ENCODE peak calls at places on chromosomes 7 and 10, in nine cellular contexts. W is PC-3, B is GM23338, D is Panc1, R is tibial artery, H is uterus, F is left lung, T is endodermal cell, V is HepG2. X is an unnamed sample.

GRCh38 chr7:23918856-23919255 is 208.8 kb downstream of the STK31 start:
- DNase-seq in V (no peak), T (peak; percentile 77), F (no peak), D (no peak), H (no peak), W (no peak), B (peak; percentile 33), R (no peak), X (no peak)

GRCh38 chr7:91228927-91229326 is 35.3 kb upstream of the FZD1 start:
- DNase-seq in R (no peak), T (no peak), B (no peak), D (no peak), V (no peak), H (no peak), W (peak; percentile 56), F (no peak), X (no peak)

GRCh38 chr7:231030-231857 is 38.9 kb downstream of the FAM20C start:
- DNase-seq in H (no peak), F (no peak), W (no peak), D (no peak), T (no peak), B (peak; percentile 42), V (no peak), R (no peak), X (no peak)

GRCh38 chr7:140646931-140647647 is 6.5 kb upstream of the DENND2A start:
- DNase-seq in H (peak; percentile 45), R (peak; percentile 20), W (no peak), T (peak; percentile 92), D (no peak), V (peak; percentile 49), B (peak; percentile 90), F (no peak), X (no peak)

GRCh38 chr10:78817361-78817760 is 251.4 kb upstream of the ZMIZ1 start:
- DNase-seq in F (no peak), D (no peak), W (no peak), R (no peak), B (peak; percentile 5), H (peak; percentile 36), T (no peak), V (no peak), X (no peak)

GRCh38 chr10:94216201-94216600 is 146.5 kb downstream of the NOC3L start:
- DNase-seq in V (no peak), R (no peak), H (no peak), B (no peak), F (no peak), T (no peak), D (no peak), W (no peak), X (no peak)

GRCh38 chr7:13282377-13282980 is 595.0 kb downstream of the ARL4A start:
- DNase-seq in B (peak; percentile 32), D (no peak), F (no peak), R (no peak), W (peak; percentile 57), T (no peak), H (no peak), V (no peak), X (no peak)

GRCh38 chr7:143485091-143485490 is 7.4 kb downstream of the TAS2R41 start:
- DNase-seq in B (no peak), V (no peak), H (no peak), W (no peak), T (no peak), F (no peak), R (no peak), D (no peak), X (no peak)

GRCh38 chr10:85623342-85623741 is 743.3 kb downstream of the GRID1 start:
- DNase-seq in D (no peak), V (no peak), F (no peak), T (peak; percentile 28), R (no peak), H (no peak), B (no peak), W (no peak), X (no peak)

GRCh38 chr10:12980713-12981306 is 20.7 kb downstream of the CCDC3 start:
- DNase-seq in R (no peak), B (no peak), W (no peak), T (no peak), V (no peak), F (no peak), D (no peak), H (no peak), X (no peak)

GRCh38 chr10:119761106-119761505 is 35.3 kb downstream of the INPP5F start:
- DNase-seq in T (no peak), H (no peak), B (no peak), R (no peak), W (peak; percentile 72), V (no peak), F (no peak), D (no peak), X (no peak)

GRCh38 chr7:127996253-127997071 is 34.8 kb downstream of the LRRC4 start:
- DNase-seq in V (no peak), D (no peak), H (no peak), B (no peak), R (no peak), T (no peak), W (no peak), F (no peak), X (no peak)

GRCh38 chr7:67825356-67825755 is 828.7 kb downstream of the TYW1 start:
- DNase-seq in H (no peak), R (no peak), W (no peak), F (no peak), T (no peak), V (no peak), D (no peak), B (no peak), X (no peak)

GRCh38 chr7:148397056-148397455 is 193.5 kb upstream of the C7orf33 start:
- DNase-seq in V (no peak), D (no peak), W (no peak), F (no peak), T (no peak), R (no peak), H (no peak), B (peak; percentile 23), X (no peak)

GRCh38 chr7:148397555-148397954 is 193.0 kb upstream of the C7orf33 start:
- DNase-seq in H (no peak), V (no peak), W (no peak), T (no peak), B (no peak), R (no peak), F (no peak), D (no peak), X (no peak)

GRCh38 chr7:148400101-148400500 is 190.5 kb upstream of the C7orf33 start:
- DNase-seq in B (peak; percentile 11), R (no peak), T (no peak), W (no peak), V (no peak), F (no peak), H (no peak), D (no peak), X (no peak)

GRCh38 chr7:148397985-148398384 is 192.6 kb upstream of the C7orf33 start:
- DNase-seq in D (no peak), H (no peak), T (no peak), V (no peak), F (no peak), R (no peak), W (no peak), B (no peak), X (no peak)

GRCh38 chr7:148398844-148399365 is 191.7 kb upstream of the C7orf33 start:
- DNase-seq in W (peak; percentile 10), R (no peak), B (no peak), T (no peak), F (no peak), D (no peak), V (no peak), H (no peak), X (no peak)
- H3K27ac ChIP-seq in W (no peak overlapping the region), R (no peak overlapping the region), B (no peak overlapping the region), T (no peak overlapping the region), F (no peak overlapping the region), D (no peak overlapping the region), V (no peak overlapping the region), H (no peak overlapping the region), X (no peak overlapping the region)

DNA sequence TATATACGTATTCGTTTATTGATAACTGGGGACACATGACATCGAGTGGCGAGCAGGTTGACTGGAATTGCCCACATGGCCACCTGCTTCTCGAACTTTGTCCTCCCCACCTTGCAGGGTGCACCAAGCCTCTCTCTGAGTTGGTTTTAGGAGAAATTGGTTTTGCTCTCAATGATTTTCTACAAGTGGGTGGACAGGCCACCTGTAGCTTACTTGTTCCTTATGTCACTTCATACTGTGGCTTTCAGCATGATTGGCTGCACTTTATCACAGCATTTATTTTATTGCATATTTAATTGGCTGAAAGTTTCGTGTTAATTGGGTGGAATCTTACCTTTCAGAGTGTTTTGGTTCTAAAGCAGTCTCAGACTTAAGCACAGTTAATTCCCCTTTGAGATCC is 215.6 kb upstream of the SHH start:
- DNase-seq in T (peak; percentile 20), W (no peak), B (no peak), R (no peak), F (no peak), D (no peak), V (no peak), H (no peak), X (no peak)
- H3K4me1 ChIP-seq in T (peaks cover 7% of the 10 kb centered on the region), W (no peaks in the 10 kb centered on the region), B (no peaks in the 10 kb centered on the region), R (no peaks in the 10 kb centered on the region), F (no peaks in the 10 kb centered on the region), D (no peaks in the 10 kb centered on the region), V (no peaks in the 10 kb centered on the region), H (no peaks in the 10 kb centered on the region), X (no peaks in the 10 kb centered on the region)

DNA sequence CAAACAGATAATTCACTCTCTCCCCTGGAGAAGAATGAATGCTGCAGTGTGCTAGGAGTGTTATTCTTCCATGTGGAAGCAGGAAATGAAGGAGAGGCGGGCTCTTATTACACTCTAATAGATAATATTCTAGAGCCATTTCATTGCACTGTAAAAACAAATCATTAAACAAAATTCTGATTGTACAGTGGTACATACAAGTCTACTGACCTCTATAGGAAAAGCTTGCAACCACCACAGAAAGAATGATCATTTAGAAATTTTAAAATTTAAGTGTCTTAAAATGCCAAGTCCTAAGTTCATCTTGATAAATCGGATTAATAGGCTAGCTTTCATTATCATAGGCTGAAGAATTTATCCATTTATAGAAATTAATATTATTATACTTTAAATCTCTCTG is 960.3 kb upstream of the LRRN3 start:
- DNase-seq in H (no peak), V (no peak), W (peak; percentile 20), B (no peak), F (no peak), T (no peak), R (no peak), D (no peak), X (no peak)
- TF ChIP-seq CTCF in H (no peak), V (no peak), W (peak; percentile 47), B (no peak), F (no peak), T (peak; percentile 34), R (no peak), D (peak; percentile 9), X (peak; percentile 17)

GRCh38 chr7:42645906-42646305 is 266.0 kb downstream of the C7orf25 start:
- DNase-seq in D (no peak), F (no peak), H (no peak), W (peak; percentile 74), T (no peak), B (no peak), R (no peak), V (no peak), X (no peak)

GRCh38 chr7:42650171-42650570 is 261.7 kb downstream of the C7orf25 start:
- DNase-seq in D (no peak), H (no peak), R (no peak), V (no peak), T (no peak), F (no peak), W (no peak), B (no peak), X (no peak)

DNA sequence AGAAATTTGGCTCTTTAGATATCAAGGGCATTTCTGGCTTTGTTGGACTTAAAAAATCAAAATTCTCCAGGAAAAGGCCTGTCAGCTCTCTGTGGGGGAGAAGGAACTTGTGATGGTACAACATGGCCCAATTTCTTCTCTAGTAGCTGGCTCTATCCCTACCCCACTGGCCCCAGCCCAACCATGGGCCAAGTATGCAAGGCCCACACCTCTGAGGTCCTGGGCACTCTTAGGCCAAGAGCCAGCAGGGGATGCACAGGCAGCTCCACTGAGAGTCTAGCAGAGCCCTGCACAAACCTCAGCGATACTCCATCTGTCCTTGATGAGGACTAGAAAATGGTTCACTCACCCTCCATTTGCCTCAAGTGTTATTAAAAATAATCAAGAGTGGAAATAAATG is 261.2 kb downstream of the C7orf25 start:
- DNase-seq in T (no peak), R (no peak), B (no peak), V (no peak), W (no peak), H (no peak), D (no peak), F (no peak), X (no peak)
- H3K27ac ChIP-seq in T (no peak overlapping the region), R (no peak overlapping the region), B (no peak overlapping the region), V (no peak overlapping the region), W (no peak overlapping the region), H (no peak overlapping the region), D (no peak overlapping the region), F (no peak overlapping the region), X (no peak overlapping the region)